ENCODE peak calls at places on chromosomes 16 and 17, in nine cellular contexts. U is SK-N-SH, W is AG10803, D is NB4, T is brain microvascular endothelial cell, B is bronchial epithelial cell, R is mucosa of descending colon, M is stomach, C is colonic mucosa. F is an unnamed sample.

GRCh38 chr16:15398618-15399316 is 3.2 kb downstream of the MPV17L start:
- DNase-seq in U (no peak), W (no peak), D (no peak), T (no peak), B (no peak), R (no peak), M (no peak), C (no peak), F (no peak)

GRCh38 chr16:17080105-17080504 is 390.7 kb downstream of the XYLT1 start:
- DNase-seq in U (no peak), W (no peak), D (no peak), T (no peak), B (no peak), R (no peak), M (no peak), C (no peak), F (no peak)

GRCh38 chr17:48045270-48046001 is 2.7 kb upstream of the NFE2L1 start:
- DNase-seq in U (no peak), W (no peak), D (peak), T (no peak), B (peak), R (peak), M (no peak), C (peak), F (no peak)

GRCh38 chr16:76574651-76575050 is 297.4 kb downstream of the CNTNAP4 start:
- DNase-seq in U (no peak), W (no peak), D (no peak), T (no peak), B (no peak), R (no peak), M (no peak), C (no peak), F (no peak)

GRCh38 chr17:10295728-10296343 is 77.0 kb downstream of the MYH13 start:
- DNase-seq in U (peak), W (peak), D (peak), T (peak), B (peak), R (no peak), M (no peak), C (peak), F (peak)

GRCh38 chr17:82105882-82106696 is 8.1 kb upstream of the FASN start:
- DNase-seq in U (peak), W (peak), D (peak), T (peak), B (peak), R (peak), M (peak), C (peak), F (no peak)

GRCh38 chr17:21275047-21275578 is 9.4 kb upstream of the MAP2K3 start:
- DNase-seq in U (peak), W (no peak), D (peak), T (no peak), B (no peak), R (no peak), M (no peak), C (no peak), F (no peak)

GRCh38 chr17:62925267-62925836 is 40.7 kb upstream of the TANC2 start:
- DNase-seq in U (no peak), W (no peak), D (no peak), T (no peak), B (no peak), R (no peak), M (no peak), C (no peak), F (no peak)

GRCh38 chr17:80123791-80124190 is 22.4 kb downstream of the GAA start:
- DNase-seq in U (no peak), W (peak), D (no peak), T (no peak), B (peak), R (no peak), M (peak), C (no peak), F (peak)

GRCh38 chr17:55564077-55564476 is 52.8 kb upstream of the SMIM36 start:
- DNase-seq in U (no peak), W (no peak), D (no peak), T (no peak), B (no peak), R (no peak), M (no peak), C (no peak), F (peak)

GRCh38 chr17:13589658-13590057 is 12.1 kb downstream of the HS3ST3A1 start:
- DNase-seq in U (no peak), W (no peak), D (no peak), T (no peak), B (no peak), R (no peak), M (no peak), C (no peak), F (no peak)

GRCh38 chr16:65388592-65388991 is 266.7 kb upstream of the CDH11 start:
- DNase-seq in U (no peak), W (no peak), D (no peak), T (peak), B (no peak), R (no peak), M (no peak), C (no peak), F (peak)

GRCh38 chr16:9843424-9844013 is 338.7 kb downstream of the GRIN2A start:
- DNase-seq in U (no peak), W (peak), D (no peak), T (peak), B (no peak), R (no peak), M (no peak), C (no peak), F (no peak)

DNA sequence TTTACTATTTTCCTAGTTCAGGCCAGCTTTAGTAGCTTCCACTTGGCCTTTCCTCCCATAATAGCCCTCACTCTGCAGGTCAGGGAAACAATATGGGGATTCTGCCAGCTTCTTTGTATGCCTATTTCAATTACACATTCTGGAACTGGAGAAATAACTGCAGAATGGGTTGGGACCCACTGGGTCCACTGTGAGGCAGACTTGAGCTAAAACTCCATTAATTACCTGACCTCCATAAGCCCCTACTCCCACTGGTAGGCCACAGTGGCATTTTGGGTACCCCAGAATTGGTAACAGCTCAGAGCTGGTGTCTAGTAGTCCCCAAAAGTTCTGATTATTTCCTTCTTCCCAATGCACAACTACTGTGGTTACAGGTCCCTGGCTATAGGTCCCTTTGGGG is 16.7 kb upstream of the TENT4B start:
- DNase-seq in U (no peak), W (no peak), D (no peak), T (no peak), B (no peak), R (no peak), M (no peak), C (no peak), F (no peak)
- TF ChIP-seq CTCF in U (peak), W (peak), D (no peak), T (peak), B (no peak), R (no peak), M (no peak), C (no peak), F (no peak)

GRCh38 chr16:28930203-28930602 is 1.6 kb upstream of the CD19 start:
- DNase-seq in U (no peak), W (no peak), D (no peak), T (no peak), B (no peak), R (no peak), M (no peak), C (no peak), F (no peak)

GRCh38 chr16:28933176-28933575 is 1.4 kb downstream of the CD19 start:
- DNase-seq in U (no peak), W (no peak), D (no peak), T (no peak), B (no peak), R (no peak), M (no peak), C (no peak), F (no peak)

GRCh38 chr16:28930652-28931051 is 1.1 kb upstream of the CD19 start:
- DNase-seq in U (no peak), W (no peak), D (peak), T (no peak), B (no peak), R (peak), M (no peak), C (no peak), F (no peak)

GRCh38 chr16:28932339-28933141 is 769 bp downstream of the CD19 start:
- DNase-seq in U (no peak), W (no peak), D (no peak), T (no peak), B (no peak), R (peak), M (no peak), C (no peak), F (no peak)

DNA sequence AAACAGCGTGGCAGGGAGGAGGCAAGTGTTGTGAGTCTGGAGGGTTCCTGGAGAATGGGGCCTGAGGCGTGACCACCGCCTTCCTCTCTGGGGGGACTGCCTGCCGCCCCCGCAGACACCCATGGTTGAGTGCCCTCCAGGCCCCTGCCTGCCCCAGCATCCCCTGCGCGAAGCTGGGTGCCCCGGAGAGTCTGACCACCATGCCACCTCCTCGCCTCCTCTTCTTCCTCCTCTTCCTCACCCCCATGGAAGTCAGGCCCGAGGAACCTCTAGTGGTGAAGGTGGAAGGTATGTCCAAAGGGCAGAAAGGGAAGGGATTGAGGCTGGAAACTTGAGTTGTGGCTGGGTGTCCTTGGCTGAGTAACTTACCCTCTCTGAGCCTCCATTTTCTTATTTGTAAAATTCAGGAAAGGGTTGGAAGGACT is at the start of gene CD19:
- DNase-seq in U (no peak), W (no peak), D (peak), T (no peak), B (no peak), R (peak), M (no peak), C (no peak), F (no peak)
- H3K4me3 ChIP-seq in U (no peak), W (no peak), D (peak), T (no peak), B (no peak), R (no peak), M (no peak), C (no peak), F (no peak)

DNA sequence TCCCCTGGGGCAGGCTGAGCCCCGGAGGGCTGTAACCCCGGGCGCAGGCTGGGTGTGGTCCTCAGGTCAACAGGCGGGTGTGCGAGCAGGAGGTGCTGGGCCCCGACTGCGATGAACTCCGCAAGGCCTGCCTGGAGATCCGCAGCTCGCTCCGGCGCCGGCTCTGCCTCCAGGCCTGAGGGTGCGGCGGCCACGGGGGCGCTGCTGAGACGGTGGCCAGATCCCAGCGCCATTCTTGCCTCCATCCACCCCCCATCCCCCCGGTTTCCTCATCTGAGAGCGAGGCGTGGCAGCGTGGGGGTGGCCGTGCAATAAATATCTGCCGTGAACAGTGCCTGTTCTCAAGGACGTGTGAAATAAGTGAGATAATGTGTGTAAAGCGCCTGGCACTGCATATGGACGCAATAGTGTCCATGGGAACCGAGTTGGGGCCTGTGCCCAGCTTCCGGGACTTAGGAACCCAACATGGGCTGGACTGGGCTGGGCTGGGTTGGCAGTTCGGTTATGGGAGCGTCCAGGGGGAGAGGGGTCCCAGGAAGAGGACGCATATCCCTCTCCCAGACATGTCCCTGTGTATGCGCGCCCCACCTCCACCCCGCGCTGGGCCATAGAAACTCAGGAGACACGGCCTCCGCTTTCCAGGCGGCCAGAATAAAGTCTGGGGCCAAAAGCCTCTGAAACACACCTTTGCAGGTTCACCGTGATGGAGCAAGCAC is 15.0 kb downstream of the ZNF213 start:
- DNase-seq in U (peak), W (peak), D (peak), T (peak), B (peak), R (peak), M (peak), C (peak), F (peak)
- TF ChIP-seq CTCF in U (peak), W (peak), D (peak), T (peak), B (peak), R (peak), M (peak), C (peak), F (peak)

GRCh38 chr17:44558349-44559287 is 1.3 kb downstream of the FZD2 start:
- DNase-seq in U (no peak), W (no peak), D (no peak), T (no peak), B (no peak), R (no peak), M (no peak), C (no peak), F (no peak)
- H3K4me3 ChIP-seq in U (peak), W (peak), D (no peak), T (peak), B (no peak), R (no peak), M (peak), C (peak), F (peak)

GRCh38 chr16:74718741-74719610 is 18.3 kb upstream of the MLKL start:
- DNase-seq in U (no peak), W (no peak), D (no peak), T (no peak), B (no peak), R (no peak), M (no peak), C (no peak), F (no peak)
- TF ChIP-seq CTCF in U (no peak), W (no peak), D (peak), T (peak), B (no peak), R (no peak), M (no peak), C (no peak), F (no peak)

DNA sequence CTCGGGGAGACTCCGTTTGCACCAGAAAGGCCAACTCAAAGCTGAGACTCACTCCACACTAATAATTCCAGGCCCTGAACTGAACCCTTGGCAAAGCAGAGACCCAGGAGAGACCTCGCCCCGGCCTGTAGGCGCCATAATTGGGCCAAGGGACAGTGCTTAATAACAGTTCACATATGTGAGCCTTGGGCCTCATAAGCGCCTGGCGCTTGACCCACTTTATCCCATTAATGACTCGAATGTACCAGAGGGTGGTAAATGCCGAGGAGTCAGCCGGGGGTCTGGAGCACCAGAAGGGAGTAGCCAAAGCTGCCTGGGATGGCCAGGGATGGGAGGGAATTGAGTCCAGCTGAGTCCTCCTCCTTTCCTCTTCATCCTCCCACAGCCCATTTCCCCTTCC is 24.6 kb downstream of the SLC6A4 start:
- DNase-seq in U (no peak), W (no peak), D (no peak), T (no peak), B (no peak), R (no peak), M (no peak), C (no peak), F (no peak)
- H3K4me3 ChIP-seq in U (no peak), W (no peak), D (no peak), T (no peak), B (no peak), R (no peak), M (no peak), C (no peak), F (no peak)

DNA sequence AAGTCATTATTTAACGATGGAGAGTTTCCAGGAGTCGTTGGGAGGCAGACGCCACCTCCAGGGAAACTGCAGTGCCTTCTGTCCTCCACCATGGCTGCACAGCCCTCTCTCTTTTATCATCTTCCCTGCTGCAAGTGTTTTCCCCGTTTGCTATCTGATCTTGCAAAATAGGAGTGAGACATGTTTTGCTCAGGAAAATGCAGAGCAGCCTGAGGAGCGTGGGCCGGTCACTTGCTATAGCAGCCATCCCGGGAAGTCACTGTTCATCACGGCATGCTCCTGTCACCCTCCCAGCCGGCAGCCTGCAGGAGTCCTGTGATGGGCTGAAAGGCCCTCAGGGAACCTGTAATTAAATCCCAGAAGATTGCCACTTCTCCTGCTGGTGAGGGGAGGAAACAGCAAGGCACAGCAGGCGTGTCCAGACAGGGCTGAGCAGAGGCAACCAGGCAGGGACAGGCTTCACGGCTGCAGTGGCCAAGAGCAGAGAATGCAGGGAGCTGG is 143.1 kb downstream of the GSG1L start:
- DNase-seq in U (peak), W (no peak), D (no peak), T (no peak), B (peak), R (no peak), M (no peak), C (no peak), F (no peak)
- TF ChIP-seq CTCF in U (peak), W (no peak), D (peak), T (peak), B (peak), R (no peak), M (no peak), C (no peak), F (peak)